ENCODE peak calls at places on chromosomes 11 and 22, in six cellular contexts. One of them, this sample, is unnamed.

GRCh38 chr11:129976371-129976770 is 26.3 kb downstream of the PRDM10 start:
- DNase-seq in SK-N-SH: no peak
- DNase-seq in HCT116: no peak
- DNase-seq in HepG2: no peak
- DNase-seq in GM12878: no peak
- DNase-seq in K562: no peak
- DNase-seq in this sample: no peak

GRCh38 chr11:68099474-68100405 is 21.4 kb downstream of the CHKA start:
- DNase-seq in SK-N-SH: peak
- DNase-seq in HCT116: no peak
- DNase-seq in HepG2: peak
- DNase-seq in GM12878: peak
- DNase-seq in K562: peak
- DNase-seq in this sample: no peak

GRCh38 chr11:18394928-18395734 is 768 bp downstream of the LDHA start:
- DNase-seq in SK-N-SH: peak
- DNase-seq in HCT116: no peak
- DNase-seq in HepG2: no peak
- DNase-seq in GM12878: no peak
- DNase-seq in K562: peak
- DNase-seq in this sample: peak

GRCh38 chr22:45905924-45906865 is 70.8 kb downstream of the WNT7B start:
- DNase-seq in SK-N-SH: no peak
- DNase-seq in HCT116: no peak
- DNase-seq in HepG2: no peak
- DNase-seq in GM12878: no peak
- DNase-seq in K562: no peak
- DNase-seq in this sample: no peak

GRCh38 chr11:61027141-61027840 is 55.8 kb downstream of the CD6 start:
- DNase-seq in SK-N-SH: no peak
- DNase-seq in HCT116: no peak
- DNase-seq in HepG2: no peak
- DNase-seq in GM12878: no peak
- DNase-seq in K562: no peak
- DNase-seq in this sample: no peak

GRCh38 chr11:92739020-92739419 is 230.4 kb upstream of the MTNR1B start:
- DNase-seq in SK-N-SH: no peak
- DNase-seq in HCT116: no peak
- DNase-seq in HepG2: no peak
- DNase-seq in GM12878: no peak
- DNase-seq in K562: no peak
- DNase-seq in this sample: no peak

GRCh38 chr22:28810839-28811491 is 10.6 kb upstream of the XBP1 start:
- DNase-seq in SK-N-SH: no peak
- DNase-seq in HCT116: no peak
- DNase-seq in HepG2: peak
- DNase-seq in GM12878: no peak
- DNase-seq in K562: no peak
- DNase-seq in this sample: no peak

GRCh38 chr11:17859552-17859951 is 125.0 kb downstream of the KCNC1 start:
- DNase-seq in SK-N-SH: no peak
- DNase-seq in HCT116: no peak
- DNase-seq in HepG2: no peak
- DNase-seq in GM12878: no peak
- DNase-seq in K562: no peak
- DNase-seq in this sample: no peak

GRCh38 chr11:67465190-67465522 is 3.9 kb downstream of the TMEM134 start:
- DNase-seq in SK-N-SH: no peak
- DNase-seq in HCT116: no peak
- DNase-seq in HepG2: peak
- DNase-seq in GM12878: no peak
- DNase-seq in K562: no peak
- DNase-seq in this sample: no peak

GRCh38 chr22:27911329-27911728 is 7.7 kb downstream of the PITPNB start:
- DNase-seq in SK-N-SH: no peak
- DNase-seq in HCT116: no peak
- DNase-seq in HepG2: no peak
- DNase-seq in GM12878: no peak
- DNase-seq in K562: peak
- DNase-seq in this sample: no peak

GRCh38 chr11:68457214-68457897 is 3.2 kb upstream of the PPP6R3 start:
- DNase-seq in SK-N-SH: no peak
- DNase-seq in HCT116: no peak
- DNase-seq in HepG2: no peak
- DNase-seq in GM12878: no peak
- DNase-seq in K562: no peak
- DNase-seq in this sample: no peak

GRCh38 chr22:34914871-34915270 is 151.1 kb upstream of the ISX start:
- DNase-seq in SK-N-SH: no peak
- DNase-seq in HCT116: no peak
- DNase-seq in HepG2: no peak
- DNase-seq in GM12878: no peak
- DNase-seq in K562: no peak
- DNase-seq in this sample: no peak

GRCh38 chr11:56140151-56140661 is at the start of gene OR8J3:
- DNase-seq in SK-N-SH: no peak
- DNase-seq in HCT116: no peak
- DNase-seq in HepG2: no peak
- DNase-seq in GM12878: no peak
- DNase-seq in K562: no peak
- DNase-seq in this sample: no peak

GRCh38 chr11:75577198-75577597 is 15.1 kb downstream of the SERPINH1 start:
- DNase-seq in SK-N-SH: peak
- DNase-seq in HCT116: no peak
- DNase-seq in HepG2: no peak
- DNase-seq in GM12878: no peak
- DNase-seq in K562: peak
- DNase-seq in this sample: no peak

GRCh38 chr11:121696177-121696863 is 243.6 kb upstream of the SORL1-AS1 start:
- DNase-seq in SK-N-SH: no peak
- DNase-seq in HCT116: no peak
- DNase-seq in HepG2: no peak
- DNase-seq in GM12878: no peak
- DNase-seq in K562: no peak
- DNase-seq in this sample: no peak

GRCh38 chr11:33874910-33875490 is 16.9 kb downstream of the LMO2 start:
- DNase-seq in SK-N-SH: no peak
- DNase-seq in HCT116: no peak
- DNase-seq in HepG2: no peak
- DNase-seq in GM12878: no peak
- DNase-seq in K562: no peak
- DNase-seq in this sample: no peak

GRCh38 chr22:20031732-20032406 is 11.0 kb downstream of the TANGO2 start:
- DNase-seq in SK-N-SH: no peak
- DNase-seq in HCT116: no peak
- DNase-seq in HepG2: no peak
- DNase-seq in GM12878: no peak
- DNase-seq in K562: no peak
- DNase-seq in this sample: no peak

GRCh38 chr11:34909955-34910354 is 6.2 kb downstream of the APIP start:
- DNase-seq in SK-N-SH: no peak
- DNase-seq in HCT116: no peak
- DNase-seq in HepG2: no peak
- DNase-seq in GM12878: no peak
- DNase-seq in K562: no peak
- DNase-seq in this sample: no peak

GRCh38 chr11:34916810-34917780 is 677 bp downstream of the PDHX start:
- DNase-seq in SK-N-SH: no peak
- DNase-seq in HCT116: peak
- DNase-seq in HepG2: no peak
- DNase-seq in GM12878: no peak
- DNase-seq in K562: peak
- DNase-seq in this sample: peak

GRCh38 chr11:34910817-34911216 is 5.4 kb downstream of the APIP start:
- DNase-seq in SK-N-SH: no peak
- DNase-seq in HCT116: no peak
- DNase-seq in HepG2: no peak
- DNase-seq in GM12878: no peak
- DNase-seq in K562: no peak
- DNase-seq in this sample: no peak

GRCh38 chr11:34916014-34916809 is at the start of the genes APIP and PDHX:
- DNase-seq in SK-N-SH: peak
- DNase-seq in HCT116: peak
- DNase-seq in HepG2: peak
- DNase-seq in GM12878: peak
- DNase-seq in K562: peak
- DNase-seq in this sample: peak

DNA sequence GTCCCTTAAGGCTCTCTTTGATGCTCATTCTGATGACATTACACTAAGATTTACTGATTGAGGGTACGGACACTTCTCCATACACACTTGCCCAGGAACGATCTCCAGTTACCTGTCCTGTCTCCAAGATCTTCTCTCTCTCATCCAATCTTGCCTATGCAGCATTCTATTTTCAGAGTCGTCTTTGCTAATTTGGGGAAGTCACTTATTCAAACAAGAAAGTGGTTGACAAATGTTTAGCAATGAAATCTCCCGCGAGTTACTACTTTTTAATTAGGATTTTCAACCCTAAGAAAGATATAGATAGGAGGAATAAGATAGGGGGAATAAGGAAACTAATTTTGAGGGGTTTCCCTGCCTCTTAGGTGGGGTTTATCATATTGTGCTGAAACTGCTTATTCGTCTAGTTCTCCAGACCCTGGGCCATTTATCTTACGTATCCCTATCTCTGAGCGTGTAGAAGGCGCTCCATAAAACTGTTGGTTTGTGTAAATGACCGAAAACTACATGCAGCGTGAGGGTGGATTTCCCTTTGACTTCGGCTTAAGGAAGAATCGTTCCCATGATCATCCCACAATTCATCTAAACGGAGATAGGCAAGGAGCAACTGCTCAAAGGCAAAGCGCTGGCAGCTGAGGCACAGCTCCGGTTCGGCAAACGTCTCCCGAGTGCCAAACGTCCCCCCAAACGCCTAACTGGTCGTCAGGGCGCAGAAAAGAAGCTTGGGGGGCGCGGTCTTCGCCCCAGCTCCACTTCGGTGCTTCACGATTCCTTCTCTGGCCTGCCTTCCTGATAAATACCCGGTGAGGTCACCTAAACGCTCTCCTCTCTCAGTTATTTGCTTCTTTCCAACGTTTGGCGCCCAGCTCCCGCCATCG is 804 bp downstream of the APIP start:
- DNase-seq in SK-N-SH: no peak
- DNase-seq in HCT116: no peak
- DNase-seq in HepG2: no peak
- DNase-seq in GM12878: no peak
- DNase-seq in K562: peak
- DNase-seq in this sample: peak
- TF ChIP-seq YY1 in SK-N-SH: no peak
- TF ChIP-seq YY1 in HCT116: no peak
- TF ChIP-seq YY1 in HepG2: no peak
- TF ChIP-seq YY1 in GM12878: no peak
- TF ChIP-seq YY1 in K562: no peak
- TF ChIP-seq YY1 in this sample: no peak

GRCh38 chr11:812390-812789 is 2.6 kb downstream of the RPLP2 start:
- DNase-seq in SK-N-SH: no peak
- DNase-seq in HCT116: no peak
- DNase-seq in HepG2: no peak
- DNase-seq in GM12878: no peak
- DNase-seq in K562: no peak
- DNase-seq in this sample: no peak

GRCh38 chr11:810040-810567 is 337 bp downstream of the RPLP2 start:
- DNase-seq in SK-N-SH: no peak
- DNase-seq in HCT116: no peak
- DNase-seq in HepG2: no peak
- DNase-seq in GM12878: no peak
- DNase-seq in K562: no peak
- DNase-seq in this sample: no peak

GRCh38 chr11:811446-812245 is 1.9 kb downstream of the RPLP2 start:
- DNase-seq in SK-N-SH: no peak
- DNase-seq in HCT116: no peak
- DNase-seq in HepG2: no peak
- DNase-seq in GM12878: no peak
- DNase-seq in K562: no peak
- DNase-seq in this sample: no peak

GRCh38 chr11:809287-810039 is at the start of gene RPLP2:
- DNase-seq in SK-N-SH: peak
- DNase-seq in HCT116: peak
- DNase-seq in HepG2: peak
- DNase-seq in GM12878: peak
- DNase-seq in K562: peak
- DNase-seq in this sample: peak

GRCh38 chr11:808427-809286 is 1.1 kb upstream of the RPLP2 start:
- DNase-seq in SK-N-SH: peak
- DNase-seq in HCT116: no peak
- DNase-seq in HepG2: peak
- DNase-seq in GM12878: no peak
- DNase-seq in K562: peak
- DNase-seq in this sample: no peak
- TF ChIP-seq YY1 in SK-N-SH: no peak
- TF ChIP-seq YY1 in HCT116: peak
- TF ChIP-seq YY1 in HepG2: no peak
- TF ChIP-seq YY1 in GM12878: no peak
- TF ChIP-seq YY1 in K562: no peak
- TF ChIP-seq YY1 in this sample: no peak

GRCh38 chr11:2540521-2541320 is 95.9 kb downstream of the KCNQ1 start:
- DNase-seq in SK-N-SH: no peak
- DNase-seq in HCT116: no peak
- DNase-seq in HepG2: no peak
- DNase-seq in GM12878: no peak
- DNase-seq in K562: no peak
- DNase-seq in this sample: no peak
- TF ChIP-seq YY1 in SK-N-SH: no peak
- TF ChIP-seq YY1 in HCT116: no peak
- TF ChIP-seq YY1 in HepG2: no peak
- TF ChIP-seq YY1 in GM12878: no peak
- TF ChIP-seq YY1 in K562: no peak
- TF ChIP-seq YY1 in this sample: no peak

GRCh38 chr11:131157678-131158077 is 212.7 kb upstream of the NTM start:
- DNase-seq in SK-N-SH: no peak
- DNase-seq in HCT116: no peak
- DNase-seq in HepG2: no peak
- DNase-seq in GM12878: no peak
- DNase-seq in K562: no peak
- DNase-seq in this sample: no peak

DNA sequence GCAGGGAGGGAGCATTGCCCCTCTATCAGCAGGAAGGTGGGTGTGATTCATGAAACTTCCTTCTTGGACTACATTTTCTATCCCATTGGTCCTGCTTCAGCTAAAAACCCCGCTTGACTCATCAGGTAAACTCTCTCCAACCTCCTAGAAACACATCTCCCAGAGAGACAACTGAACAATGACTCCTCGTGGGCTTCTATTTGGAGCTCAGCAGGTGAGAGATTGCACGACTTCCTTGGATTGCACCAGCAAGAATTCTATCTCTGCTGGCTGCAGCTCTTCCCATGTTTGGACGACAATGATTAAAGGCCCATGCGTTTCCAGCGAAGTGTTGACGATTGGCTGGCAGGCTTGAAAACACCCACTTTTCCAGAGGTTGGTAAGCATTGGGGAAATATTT is 216.1 kb upstream of the NTM start:
- DNase-seq in SK-N-SH: no peak
- DNase-seq in HCT116: no peak
- DNase-seq in HepG2: no peak
- DNase-seq in GM12878: no peak
- DNase-seq in K562: no peak
- DNase-seq in this sample: no peak
- TF ChIP-seq YY1 in SK-N-SH: no peak
- TF ChIP-seq YY1 in HCT116: no peak
- TF ChIP-seq YY1 in HepG2: no peak
- TF ChIP-seq YY1 in GM12878: no peak
- TF ChIP-seq YY1 in K562: no peak
- TF ChIP-seq YY1 in this sample: no peak